ENCODE peak calls at places on chromosomes 6 and 20, in five cellular contexts. One of them, this sample, is unnamed.

GRCh38 chr6:144898052-144898689 is 613.0 kb downstream of the UTRN start:
- DNase-seq in mesothelial cell of epicardium: no peak
- DNase-seq in GM12865: no peak
- DNase-seq in GM10248: no peak
- DNase-seq in epithelial cell of esophagus: peak; percentile 70
- DNase-seq in this sample: no peak

GRCh38 chr20:6086868-6087267 is 33.0 kb upstream of the LRRN4 start:
- DNase-seq in mesothelial cell of epicardium: no peak
- DNase-seq in GM12865: no peak
- DNase-seq in GM10248: no peak
- DNase-seq in epithelial cell of esophagus: peak; percentile 84
- DNase-seq in this sample: no peak

GRCh38 chr20:8144282-8145245 is 12.5 kb downstream of the PLCB1 start:
- DNase-seq in mesothelial cell of epicardium: no peak
- DNase-seq in GM12865: peak; percentile 9
- DNase-seq in GM10248: no peak
- DNase-seq in epithelial cell of esophagus: peak; percentile 8
- DNase-seq in this sample: no peak

GRCh38 chr20:49046087-49046900 is at the start of gene CSE1L:
- DNase-seq in mesothelial cell of epicardium: peak; percentile 97
- DNase-seq in GM12865: peak; percentile 97
- DNase-seq in GM10248: peak; percentile 97
- DNase-seq in epithelial cell of esophagus: peak; percentile 96
- DNase-seq in this sample: peak; percentile 99

GRCh38 chr6:2706482-2706881 is 44.2 kb downstream of the MYLK4 start:
- DNase-seq in mesothelial cell of epicardium: no peak
- DNase-seq in GM12865: no peak
- DNase-seq in GM10248: no peak
- DNase-seq in epithelial cell of esophagus: no peak
- DNase-seq in this sample: no peak

GRCh38 chr6:145815351-145815772 is 767 bp upstream of the FBXO30 start:
- DNase-seq in mesothelial cell of epicardium: peak; percentile 56
- DNase-seq in GM12865: peak; percentile 23
- DNase-seq in GM10248: peak; percentile 28
- DNase-seq in epithelial cell of esophagus: no peak
- DNase-seq in this sample: no peak

GRCh38 chr20:38337561-38338140 is 8.6 kb upstream of the LBP start:
- DNase-seq in mesothelial cell of epicardium: no peak
- DNase-seq in GM12865: peak; percentile 43
- DNase-seq in GM10248: no peak
- DNase-seq in epithelial cell of esophagus: peak; percentile 42
- DNase-seq in this sample: no peak

GRCh38 chr6:99905209-99906106 is 88.6 kb downstream of the MCHR2 start:
- DNase-seq in mesothelial cell of epicardium: no peak
- DNase-seq in GM12865: peak; percentile 50
- DNase-seq in GM10248: peak; percentile 29
- DNase-seq in epithelial cell of esophagus: peak; percentile 67
- DNase-seq in this sample: no peak

GRCh38 chr6:46419576-46420002 is 71.7 kb downstream of the RCAN2 start:
- DNase-seq in mesothelial cell of epicardium: peak; percentile 50
- DNase-seq in GM12865: peak; percentile 64
- DNase-seq in GM10248: peak; percentile 32
- DNase-seq in epithelial cell of esophagus: peak; percentile 73
- DNase-seq in this sample: no peak

GRCh38 chr6:28683945-28684538 is 158.4 kb downstream of the GPX5 start:
- DNase-seq in mesothelial cell of epicardium: no peak
- DNase-seq in GM12865: peak; percentile 51
- DNase-seq in GM10248: no peak
- DNase-seq in epithelial cell of esophagus: peak; percentile 70
- DNase-seq in this sample: no peak

GRCh38 chr6:139448094-139448649 is 73.7 kb upstream of the CITED2 start:
- DNase-seq in mesothelial cell of epicardium: no peak
- DNase-seq in GM12865: peak; percentile 35
- DNase-seq in GM10248: peak; percentile 44
- DNase-seq in epithelial cell of esophagus: peak; percentile 43
- DNase-seq in this sample: no peak

GRCh38 chr20:48153523-48153922 is 368.2 kb upstream of the SULF2 start:
- DNase-seq in mesothelial cell of epicardium: no peak
- DNase-seq in GM12865: peak; percentile 6
- DNase-seq in GM10248: no peak
- DNase-seq in epithelial cell of esophagus: no peak
- DNase-seq in this sample: no peak

GRCh38 chr6:152859225-152859624 is 108.6 kb downstream of the VIP start:
- DNase-seq in mesothelial cell of epicardium: no peak
- DNase-seq in GM12865: peak; percentile 42
- DNase-seq in GM10248: no peak
- DNase-seq in epithelial cell of esophagus: no peak
- DNase-seq in this sample: no peak

GRCh38 chr20:33727806-33728205 is 4.0 kb upstream of the ZNF341 start:
- DNase-seq in mesothelial cell of epicardium: no peak
- DNase-seq in GM12865: no peak
- DNase-seq in GM10248: no peak
- DNase-seq in epithelial cell of esophagus: no peak
- DNase-seq in this sample: no peak

GRCh38 chr6:7727951-7728854 is 2.3 kb downstream of the BMP6 start:
- DNase-seq in mesothelial cell of epicardium: peak; percentile 42
- DNase-seq in GM12865: peak; percentile 39
- DNase-seq in GM10248: peak; percentile 41
- DNase-seq in epithelial cell of esophagus: peak; percentile 19
- DNase-seq in this sample: peak; percentile 78

GRCh38 chr20:38195521-38195920 is 30.5 kb upstream of the TGM2 start:
- DNase-seq in mesothelial cell of epicardium: no peak
- DNase-seq in GM12865: no peak
- DNase-seq in GM10248: no peak
- DNase-seq in epithelial cell of esophagus: no peak
- DNase-seq in this sample: no peak

GRCh38 chr20:32296412-32296811 is 19.0 kb downstream of the KIF3B start:
- DNase-seq in mesothelial cell of epicardium: no peak
- DNase-seq in GM12865: no peak
- DNase-seq in GM10248: no peak
- DNase-seq in epithelial cell of esophagus: no peak
- DNase-seq in this sample: no peak

GRCh38 chr20:16803965-16804792 is 56.0 kb downstream of the OTOR start:
- DNase-seq in mesothelial cell of epicardium: peak; percentile 82
- DNase-seq in GM12865: peak; percentile 50
- DNase-seq in GM10248: peak; percentile 54
- DNase-seq in epithelial cell of esophagus: peak; percentile 53
- DNase-seq in this sample: no peak

GRCh38 chr6:147282566-147282959 is 78.3 kb downstream of the STXBP5 start:
- DNase-seq in mesothelial cell of epicardium: no peak
- DNase-seq in GM12865: no peak
- DNase-seq in GM10248: no peak
- DNase-seq in epithelial cell of esophagus: no peak
- DNase-seq in this sample: no peak

GRCh38 chr6:154969796-154970195 is 25.3 kb upstream of the TIAM2 start:
- DNase-seq in mesothelial cell of epicardium: no peak
- DNase-seq in GM12865: no peak
- DNase-seq in GM10248: no peak
- DNase-seq in epithelial cell of esophagus: peak; percentile 68
- DNase-seq in this sample: no peak

GRCh38 chr6:30200551-30201281 is 12.5 kb downstream of the TRIM26 start:
- DNase-seq in mesothelial cell of epicardium: no peak
- DNase-seq in GM12865: peak; percentile 64
- DNase-seq in GM10248: peak; percentile 69
- DNase-seq in epithelial cell of esophagus: no peak
- DNase-seq in this sample: no peak

GRCh38 chr6:15247750-15248450 is 2.0 kb downstream of the JARID2 start:
- DNase-seq in mesothelial cell of epicardium: peak; percentile 64
- DNase-seq in GM12865: peak; percentile 53
- DNase-seq in GM10248: peak; percentile 42
- DNase-seq in epithelial cell of esophagus: peak; percentile 51
- DNase-seq in this sample: peak; percentile 92

GRCh38 chr6:26361544-26361943 is 3.5 kb upstream of the BTN3A2 start:
- DNase-seq in mesothelial cell of epicardium: no peak
- DNase-seq in GM12865: no peak
- DNase-seq in GM10248: no peak
- DNase-seq in epithelial cell of esophagus: no peak
- DNase-seq in this sample: no peak

DNA sequence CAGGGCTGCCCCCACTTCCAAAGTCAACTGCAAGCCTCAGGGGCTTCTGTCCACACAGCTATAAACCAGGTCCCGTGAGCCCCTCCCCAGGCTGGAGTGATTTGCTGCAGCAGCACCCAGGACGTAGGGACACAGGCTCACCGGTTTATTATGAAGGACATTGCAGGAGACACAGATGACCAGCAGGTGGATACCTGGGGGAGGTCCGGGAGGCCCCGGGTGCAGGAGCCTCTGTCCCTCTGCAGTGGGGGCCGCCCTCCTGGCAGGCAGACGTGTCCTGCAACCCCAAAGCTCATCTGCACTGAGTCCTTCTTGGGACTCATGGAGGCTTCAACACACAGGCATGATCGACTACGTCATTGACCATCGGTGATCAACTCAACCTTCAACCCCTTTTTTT is 14.5 kb upstream of the NTSR1 start:
- DNase-seq in mesothelial cell of epicardium: no peak
- DNase-seq in GM12865: no peak
- DNase-seq in GM10248: no peak
- DNase-seq in epithelial cell of esophagus: no peak
- DNase-seq in this sample: no peak
- TF ChIP-seq CTCF in mesothelial cell of epicardium: no peak
- TF ChIP-seq CTCF in GM12865: no peak
- TF ChIP-seq CTCF in GM10248: no peak
- TF ChIP-seq CTCF in epithelial cell of esophagus: no peak
- TF ChIP-seq CTCF in this sample: no peak

GRCh38 chr20:62953839-62954703 is 1.6 kb downstream of the SLC17A9 start:
- DNase-seq in mesothelial cell of epicardium: no peak
- DNase-seq in GM12865: peak; percentile 93
- DNase-seq in GM10248: peak; percentile 92
- DNase-seq in epithelial cell of esophagus: peak; percentile 27
- DNase-seq in this sample: peak; percentile 96

GRCh38 chr20:62951143-62951895 is 1.2 kb upstream of the SLC17A9 start:
- DNase-seq in mesothelial cell of epicardium: no peak
- DNase-seq in GM12865: no peak
- DNase-seq in GM10248: no peak
- DNase-seq in epithelial cell of esophagus: no peak
- DNase-seq in this sample: no peak

GRCh38 chr20:62952373-62953166 is at the start of gene SLC17A9:
- DNase-seq in mesothelial cell of epicardium: no peak
- DNase-seq in GM12865: peak; percentile 92
- DNase-seq in GM10248: peak; percentile 92
- DNase-seq in epithelial cell of esophagus: no peak
- DNase-seq in this sample: peak; percentile 94

GRCh38 chr20:62951896-62952372 is 575 bp upstream of the SLC17A9 start:
- DNase-seq in mesothelial cell of epicardium: no peak
- DNase-seq in GM12865: no peak
- DNase-seq in GM10248: no peak
- DNase-seq in epithelial cell of esophagus: no peak
- DNase-seq in this sample: peak; percentile 78

GRCh38 chr20:62953167-62953838 is 794 bp downstream of the SLC17A9 start:
- DNase-seq in mesothelial cell of epicardium: no peak
- DNase-seq in GM12865: peak; percentile 30
- DNase-seq in GM10248: no peak
- DNase-seq in epithelial cell of esophagus: no peak
- DNase-seq in this sample: peak; percentile 82
- TF ChIP-seq CTCF in mesothelial cell of epicardium: no peak
- TF ChIP-seq CTCF in GM12865: no peak
- TF ChIP-seq CTCF in GM10248: no peak
- TF ChIP-seq CTCF in epithelial cell of esophagus: no peak
- TF ChIP-seq CTCF in this sample: no peak

GRCh38 chr6:137845460-137845859 is 21.6 kb upstream of the TNFAIP3 start:
- DNase-seq in mesothelial cell of epicardium: no peak
- DNase-seq in GM12865: no peak
- DNase-seq in GM10248: no peak
- DNase-seq in epithelial cell of esophagus: peak; percentile 57
- DNase-seq in this sample: no peak
- TF ChIP-seq CTCF in mesothelial cell of epicardium: no peak
- TF ChIP-seq CTCF in GM12865: no peak
- TF ChIP-seq CTCF in GM10248: no peak
- TF ChIP-seq CTCF in epithelial cell of esophagus: peak; percentile 42
- TF ChIP-seq CTCF in this sample: no peak

DNA sequence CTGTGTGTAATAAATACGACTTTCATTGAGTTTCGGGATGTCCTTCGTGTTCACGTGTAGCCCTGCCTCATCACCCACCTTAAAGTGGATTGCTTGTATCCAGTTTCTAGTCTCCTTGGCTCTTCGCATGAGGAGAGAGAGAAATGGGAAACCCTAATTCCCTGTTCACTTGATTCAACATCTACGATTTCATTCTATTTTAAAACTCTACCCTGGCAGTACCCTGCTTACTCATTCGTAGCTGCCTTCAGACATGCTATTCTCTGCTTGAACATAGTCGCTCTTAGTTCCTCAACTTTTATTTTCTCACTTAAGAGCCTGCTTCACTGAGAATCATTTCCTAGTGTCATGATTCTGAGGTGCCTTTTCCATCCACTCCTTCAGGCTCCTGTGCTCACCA is 163.6 kb downstream of the EYA4 start:
- DNase-seq in mesothelial cell of epicardium: no peak
- DNase-seq in GM12865: no peak
- DNase-seq in GM10248: no peak
- DNase-seq in epithelial cell of esophagus: no peak
- DNase-seq in this sample: no peak
- TF ChIP-seq CTCF in mesothelial cell of epicardium: no peak
- TF ChIP-seq CTCF in GM12865: no peak
- TF ChIP-seq CTCF in GM10248: no peak
- TF ChIP-seq CTCF in epithelial cell of esophagus: no peak
- TF ChIP-seq CTCF in this sample: no peak

This sample was measured in spleen.